ENCODE peak calls at places on chromosomes 6 and 20, in five cellular contexts. One of them, this sample, is unnamed. For H3K9me3, the result is how much of the 10 kb centered on the place peaks cover.

GRCh38 chr20:17790308-17790707 is 90.5 kb downstream of the BANF2 start:
- DNase-seq in SK-N-SH: no peak
- DNase-seq in IMR-90: peak
- DNase-seq in GM12878: no peak
- DNase-seq in K562: no peak
- DNase-seq in this sample: no peak

GRCh38 chr20:32886652-32887051 is 27.9 kb downstream of the EFCAB8 start:
- DNase-seq in K562: no peak
- DNase-seq in GM12878: no peak
- DNase-seq in IMR-90: no peak
- DNase-seq in SK-N-SH: no peak
- DNase-seq in this sample: no peak

GRCh38 chr6:35993150-35993549 is 31.3 kb downstream of the SLC26A8 start:
- DNase-seq in K562: no peak
- DNase-seq in IMR-90: no peak
- DNase-seq in SK-N-SH: no peak
- DNase-seq in GM12878: no peak
- DNase-seq in this sample: no peak

GRCh38 chr20:37376324-37376723 is 30.4 kb downstream of the SRC start:
- DNase-seq in K562: no peak
- DNase-seq in SK-N-SH: no peak
- DNase-seq in GM12878: no peak
- DNase-seq in IMR-90: no peak
- DNase-seq in this sample: no peak

GRCh38 chr6:75855047-75855446 is 106.0 kb downstream of the MYO6 start:
- DNase-seq in GM12878: no peak
- DNase-seq in IMR-90: peak
- DNase-seq in K562: peak
- DNase-seq in SK-N-SH: peak
- DNase-seq in this sample: peak

GRCh38 chr20:2879148-2879547 is 5.9 kb downstream of the PTPRA start:
- DNase-seq in K562: no peak
- DNase-seq in SK-N-SH: no peak
- DNase-seq in GM12878: no peak
- DNase-seq in IMR-90: peak
- DNase-seq in this sample: no peak

GRCh38 chr6:111789593-111789992 is 83.7 kb downstream of the FYN start:
- DNase-seq in GM12878: no peak
- DNase-seq in SK-N-SH: no peak
- DNase-seq in IMR-90: peak
- DNase-seq in K562: no peak
- DNase-seq in this sample: no peak

GRCh38 chr6:38638941-38639497 is 710 bp downstream of the BTBD9 start:
- DNase-seq in IMR-90: peak
- DNase-seq in SK-N-SH: no peak
- DNase-seq in GM12878: no peak
- DNase-seq in K562: peak
- DNase-seq in this sample: peak

GRCh38 chr6:37396571-37397185 is 36.3 kb upstream of the CMTR1 start:
- DNase-seq in SK-N-SH: no peak
- DNase-seq in IMR-90: no peak
- DNase-seq in K562: no peak
- DNase-seq in GM12878: no peak
- DNase-seq in this sample: no peak

GRCh38 chr6:15690451-15690961 is 27.7 kb upstream of the DTNBP1 start:
- DNase-seq in SK-N-SH: no peak
- DNase-seq in K562: no peak
- DNase-seq in IMR-90: no peak
- DNase-seq in GM12878: no peak
- DNase-seq in this sample: no peak

DNA sequence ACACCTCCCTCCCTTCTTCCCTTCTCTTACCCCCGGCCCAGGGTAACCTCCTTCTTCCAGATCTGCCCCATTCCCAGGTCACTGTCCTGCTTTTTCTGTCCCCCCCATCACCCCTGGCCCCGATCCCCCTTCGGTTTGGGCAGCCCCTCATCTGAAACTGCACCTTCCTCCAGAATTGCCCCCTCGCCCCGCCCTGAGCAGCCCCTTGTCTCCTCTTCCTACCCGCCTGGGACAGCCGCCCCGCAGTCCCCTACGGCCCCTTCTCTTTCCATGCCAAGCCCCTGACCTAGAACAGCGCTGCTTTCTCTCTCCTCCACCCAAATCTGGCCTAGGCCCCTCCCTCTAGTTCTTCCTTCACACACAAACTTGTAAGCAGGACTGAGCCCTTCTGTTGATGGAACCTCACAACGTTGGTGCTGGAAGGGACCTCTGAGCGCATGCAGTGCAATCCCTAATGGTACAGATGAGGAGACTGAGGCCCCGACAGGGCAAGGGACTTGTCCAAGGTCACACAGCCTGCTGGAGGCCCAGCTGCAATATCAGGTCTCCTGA is 630 bp downstream of the PPP2R5D start:
- DNase-seq in K562: peak
- DNase-seq in IMR-90: no peak
- DNase-seq in GM12878: no peak
- DNase-seq in SK-N-SH: no peak
- DNase-seq in this sample: no peak
- TF ChIP-seq RAD21 in K562: no peak
- TF ChIP-seq RAD21 in IMR-90: no peak
- TF ChIP-seq RAD21 in GM12878: no peak
- TF ChIP-seq RAD21 in SK-N-SH: no peak
- TF ChIP-seq RAD21 in this sample: no peak

GRCh38 chr6:158321960-158322359 is 9.7 kb downstream of the TULP4 start:
- DNase-seq in GM12878: no peak
- DNase-seq in IMR-90: peak
- DNase-seq in K562: no peak
- DNase-seq in SK-N-SH: no peak
- DNase-seq in this sample: no peak
- TF ChIP-seq RCOR1 in GM12878: no peak
- TF ChIP-seq RCOR1 in IMR-90: no peak
- TF ChIP-seq RCOR1 in K562: no peak
- TF ChIP-seq RCOR1 in SK-N-SH: no peak
- TF ChIP-seq RCOR1 in this sample: no peak

DNA sequence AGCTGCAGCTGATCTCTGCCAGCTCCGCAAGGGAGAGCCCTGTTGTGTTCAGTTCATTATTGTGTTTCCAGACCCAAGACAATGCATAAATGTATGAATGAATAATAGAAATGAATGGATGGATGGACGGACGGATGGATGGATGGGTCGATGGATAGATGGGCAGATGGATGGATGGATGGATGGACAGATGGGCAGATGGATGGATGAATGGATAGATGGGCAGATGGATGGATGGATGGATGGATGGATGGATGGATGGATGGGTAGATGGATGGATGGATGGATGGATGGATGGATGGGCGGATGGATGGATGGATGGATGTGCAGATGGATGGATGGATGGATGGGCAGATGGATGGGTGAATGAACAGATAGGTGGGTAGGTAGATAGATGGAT is 16.7 kb upstream of the LSM14B start:
- DNase-seq in SK-N-SH: no peak
- DNase-seq in K562: no peak
- DNase-seq in GM12878: no peak
- DNase-seq in IMR-90: no peak
- DNase-seq in this sample: no peak
- H3K9me3 ChIP-seq in SK-N-SH: under half
- H3K9me3 ChIP-seq in K562: under half
- H3K9me3 ChIP-seq in GM12878: under half
- H3K9me3 ChIP-seq in IMR-90: under half
- H3K9me3 ChIP-seq in this sample: half or more

DNA sequence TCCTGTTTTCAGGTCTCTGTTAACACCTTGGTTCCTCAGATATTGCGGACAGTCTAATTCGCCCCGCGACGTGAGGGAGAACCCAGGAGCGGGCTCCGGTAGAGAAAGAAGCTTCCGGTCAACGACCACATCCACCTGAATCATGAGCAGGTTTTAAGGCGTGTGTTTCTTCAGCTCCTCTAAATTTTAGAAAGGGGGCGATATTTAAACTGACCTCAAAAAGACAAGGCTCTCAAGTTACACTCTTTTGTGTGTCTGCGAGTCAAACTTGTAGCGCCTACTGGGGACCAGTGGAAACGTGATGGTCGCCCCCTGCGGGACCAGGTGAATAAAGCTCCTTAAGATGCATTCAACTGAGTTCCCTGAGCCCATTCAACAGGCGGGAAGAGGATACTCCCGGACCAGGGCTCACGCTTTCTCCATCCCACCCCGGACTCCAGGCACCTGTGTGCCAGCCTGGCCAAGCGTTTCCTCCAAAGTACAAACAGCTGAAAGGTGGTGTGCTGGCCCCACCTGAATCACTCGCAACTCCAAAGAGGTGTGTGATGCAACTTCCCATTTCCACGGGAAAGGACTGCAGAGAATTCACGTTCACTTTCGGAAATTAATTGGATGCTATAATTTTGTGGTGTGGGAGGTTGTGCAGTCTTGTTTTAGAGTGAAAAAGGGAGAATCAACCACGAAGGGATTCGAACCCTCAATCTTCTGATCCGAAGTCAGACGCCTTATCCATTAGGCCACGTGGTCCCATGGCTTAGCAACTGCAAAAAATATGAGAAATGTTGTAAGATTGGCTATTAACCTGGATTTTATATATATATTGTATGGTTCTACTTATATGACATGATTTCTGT is 17.0 kb downstream of the GPX5 start:
- DNase-seq in GM12878: peak
- DNase-seq in IMR-90: peak
- DNase-seq in SK-N-SH: peak
- DNase-seq in K562: peak
- DNase-seq in this sample: peak
- TF ChIP-seq RAD21 in GM12878: peak
- TF ChIP-seq RAD21 in IMR-90: peak
- TF ChIP-seq RAD21 in SK-N-SH: peak
- TF ChIP-seq RAD21 in K562: peak
- TF ChIP-seq RAD21 in this sample: peak

This sample was measured in A549.